ENCODE peak calls at places on chromosomes 1 and 21, in four cellular contexts. W, A, L and G are unnamed samples.

GRCh38 chr21:43269981-43270670 is 101.3 kb downstream of the CRYAA start:
- DNase-seq in L (no peak), W (no peak), A (no peak), G (no peak)

GRCh38 chr1:156700731-156701130 is 4.7 kb downstream of the CRABP2 start:
- DNase-seq in L (no peak), W (no peak), A (no peak), G (no peak)

GRCh38 chr1:10980094-10980577 is 32.3 kb upstream of the TARDBP start:
- DNase-seq in W (peak), A (peak), L (peak), G (peak)

GRCh38 chr1:183281039-183281438 is 95.0 kb downstream of the LAMC2 start:
- DNase-seq in L (no peak), W (peak), A (peak), G (peak)

GRCh38 chr21:29025328-29025713 is 853 bp downstream of the USP16 start:
- DNase-seq in L (no peak), A (no peak), W (peak), G (peak)

GRCh38 chr1:226429051-226429461 is 21.2 kb upstream of the PARP1 start:
- DNase-seq in A (no peak), W (no peak), L (no peak), G (no peak)

GRCh38 chr21:42330380-42331336 is 15.4 kb upstream of the TFF3 start:
- DNase-seq in A (no peak), W (no peak), L (no peak), G (no peak)

GRCh38 chr1:170562644-170563338 is 30.8 kb downstream of the GORAB start:
- DNase-seq in W (peak), L (no peak), A (peak), G (peak)

GRCh38 chr21:45792682-45793383 is 149.3 kb downstream of the PCBP3 start:
- DNase-seq in A (no peak), L (no peak), W (no peak), G (no peak)

GRCh38 chr21:10272216-10272615 is 249.2 kb upstream of the TPTE start:
- DNase-seq in W (no peak), L (no peak), A (peak), G (no peak)

GRCh38 chr1:85244271-85245053 is 15.0 kb downstream of the C1orf52 start:
- DNase-seq in L (no peak), A (no peak), W (peak), G (peak)

GRCh38 chr1:85243336-85243735 is 16.1 kb downstream of the C1orf52 start:
- DNase-seq in A (no peak), W (no peak), L (no peak), G (no peak)

GRCh38 chr1:85240659-85241058 is 18.8 kb downstream of the C1orf52 start:
- DNase-seq in W (peak), L (no peak), A (no peak), G (no peak)

GRCh38 chr1:85245456-85245855 is 14.0 kb downstream of the C1orf52 start:
- DNase-seq in L (no peak), A (no peak), W (no peak), G (no peak)

DNA sequence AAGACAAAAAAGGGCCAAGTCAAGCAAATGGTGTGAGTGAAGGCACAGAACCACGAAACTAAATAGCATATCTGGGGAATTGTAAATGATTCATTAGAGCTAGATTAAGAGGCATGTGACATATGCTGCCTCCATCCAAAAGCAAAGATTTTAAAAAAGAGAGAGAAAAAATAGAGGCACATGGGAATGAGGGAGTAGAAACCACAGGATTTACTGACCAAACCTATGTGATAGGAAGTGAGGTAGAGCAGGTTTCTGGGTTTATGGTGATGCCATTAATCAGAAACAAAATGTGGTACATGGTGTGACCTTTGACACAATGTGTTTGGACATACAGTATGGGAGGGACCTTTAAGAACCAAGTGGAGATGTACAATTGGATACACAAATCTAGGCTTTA is 13.6 kb downstream of the C1orf52 start:
- DNase-seq in L (no peak), A (no peak), W (no peak), G (no peak)
- TF ChIP-seq CTCF in L (no peak), A (no peak), W (no peak), G (no peak)

GRCh38 chr1:88544166-88544565 is 139.9 kb upstream of the PKN2 start:
- DNase-seq in W (no peak), L (no peak), A (no peak), G (no peak)
- TF ChIP-seq CTCF in W (no peak), L (no peak), A (no peak), G (no peak)

DNA sequence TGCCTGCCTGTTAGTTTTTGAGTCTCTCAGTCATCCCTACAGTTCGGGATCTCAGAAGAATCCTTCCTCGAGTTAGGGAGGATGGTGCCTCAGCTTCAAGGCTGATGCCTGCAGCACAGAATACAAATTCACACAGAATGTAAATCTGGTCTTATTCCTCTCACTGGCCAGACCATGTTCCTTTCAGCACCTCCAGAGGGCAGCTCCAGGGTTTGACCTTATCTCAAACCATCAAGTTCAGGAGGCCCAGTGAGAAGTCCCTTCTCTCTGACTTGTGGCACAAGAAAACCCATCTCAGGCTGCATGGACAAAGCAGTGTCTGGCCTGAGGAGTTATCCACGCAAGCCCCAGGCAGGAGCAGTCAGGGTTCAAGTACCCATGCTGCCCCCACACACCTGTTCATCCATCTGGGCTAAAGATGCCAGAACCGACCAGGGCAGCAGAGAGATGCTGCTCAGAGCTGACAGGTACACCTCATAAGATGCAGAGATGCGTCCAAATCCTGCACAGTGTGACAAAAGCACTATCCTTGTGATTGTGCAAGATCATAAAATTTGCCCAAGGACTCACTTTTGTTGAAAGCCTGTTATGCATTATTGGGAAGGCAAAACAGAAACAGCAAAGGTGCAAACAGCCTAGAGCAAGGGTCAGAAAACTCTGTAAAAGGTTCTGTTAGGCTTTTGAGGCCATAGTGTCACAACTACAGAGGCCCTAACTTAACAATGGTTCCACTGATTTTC is 49.8 kb downstream of the BCAR3 start:
- DNase-seq in W (peak), A (peak), L (no peak), G (no peak)
- TF ChIP-seq CTCF in W (no peak), A (peak), L (peak), G (peak)

GRCh38 chr1:48105167-48105566 is 108.0 kb upstream of the TRABD2B start:
- DNase-seq in L (no peak), W (peak), A (no peak), G (no peak)
- TF ChIP-seq CTCF in L (peak), W (peak), A (peak), G (no peak)

GRCh38 chr1:247392088-247392487 is 23.9 kb upstream of the NLRP3 start:
- DNase-seq in W (no peak), L (no peak), A (no peak), G (no peak)

GRCh38 chr1:247387500-247387899 is 28.5 kb upstream of the NLRP3 start:
- DNase-seq in W (no peak), A (no peak), L (no peak), G (no peak)

GRCh38 chr1:247390996-247391395 is 25.0 kb upstream of the NLRP3 start:
- DNase-seq in L (no peak), A (no peak), W (no peak), G (no peak)

GRCh38 chr1:247387096-247387495 is 28.9 kb upstream of the NLRP3 start:
- DNase-seq in W (no peak), A (no peak), L (no peak), G (no peak)

GRCh38 chr1:247390116-247390791 is 25.7 kb upstream of the NLRP3 start:
- DNase-seq in A (peak), W (peak), L (peak), G (peak)
- TF ChIP-seq CTCF in A (peak), W (peak), L (peak), G (peak)

GRCh38 chr1:166813508-166814223 is 25.6 kb upstream of the POGK start:
- DNase-seq in L (no peak), W (no peak), A (no peak), G (no peak)
- TF ChIP-seq CTCF in L (no peak), W (no peak), A (no peak), G (peak)

GRCh38 chr1:25247024-25247828 is at the start of gene RSRP1:
- DNase-seq in L (peak), W (peak), A (peak), G (peak)
- TF ChIP-seq CTCF in L (no peak), W (no peak), A (peak), G (peak)

GRCh38 chr21:14766241-14766640 is 220.1 kb upstream of the SAMSN1 start:
- DNase-seq in W (no peak), L (no peak), A (no peak), G (no peak)
- TF ChIP-seq CTCF in W (no peak), L (no peak), A (no peak), G (no peak)

GRCh38 chr1:237041461-237041794 is 556 bp upstream of the RYR2 start:
- DNase-seq in A (no peak), W (no peak), L (no peak), G (no peak)

GRCh38 chr1:237042892-237043576 is 1.1 kb downstream of the RYR2 start:
- DNase-seq in A (no peak), W (peak), L (peak), G (no peak)

GRCh38 chr1:237042467-237042891 is 495 bp downstream of the RYR2 start:
- DNase-seq in L (peak), W (no peak), A (no peak), G (no peak)

GRCh38 chr1:237040823-237041222 is 1.2 kb upstream of the RYR2 start:
- DNase-seq in L (no peak), W (no peak), A (no peak), G (no peak)

GRCh38 chr1:237041795-237042466 is at the start of gene RYR2:
- DNase-seq in L (peak), W (peak), A (no peak), G (no peak)
- TF ChIP-seq CTCF in L (peak), W (peak), A (no peak), G (no peak)